ENCODE peak calls at places on chromosomes 4 and X, in eight cellular contexts. Y is stimulated activated CD4-positive, alpha-beta T cell treated with anti-CD3 and anti-CD28 coated beads, Interleukin-1b, Interleukin-23, amount 100 ng/mL, for 24 hours; C is RCC 7860; X is AG08396; G is DMS79 treated with DMSO at 0.1 percent for 48 hours; F is HepG2; L is NCI-H1436; S is breast epithelium. I is an unnamed sample.

GRCh38 chr4:107740950-107741701 is 21.1 kb upstream of the PAPSS1 start:
- DNase-seq in C (no peak), F (no peak), G (no peak), X (no peak), L (no peak), Y (no peak), S (peak), I (no peak)

GRCh38 chr4:37889849-37890500 is 909 bp upstream of the TBC1D1 start:
- DNase-seq in Y (no peak), G (no peak), X (peak), F (no peak), C (no peak), L (no peak), S (no peak), I (no peak)

GRCh38 chr4:74033721-74034120 is 4.8 kb downstream of the CXCL3 start:
- DNase-seq in C (peak), L (no peak), F (no peak), Y (no peak), G (no peak), X (peak), S (no peak), I (no peak)

GRCh38 chr4:79759793-79760192 is 313.2 kb downstream of the ANTXR2 start:
- DNase-seq in X (no peak), G (no peak), C (no peak), F (no peak), S (no peak), Y (no peak), L (no peak), I (no peak)

GRCh38 chr4:121304843-121305348 is 75.9 kb downstream of the QRFPR start:
- DNase-seq in L (no peak), Y (no peak), G (no peak), S (no peak), F (no peak), X (no peak), C (no peak), I (no peak)

GRCh38 chr4:128803783-128804182 is 5.7 kb upstream of the JADE1 start:
- DNase-seq in F (no peak), C (no peak), S (no peak), X (no peak), G (no peak), L (no peak), Y (no peak), I (no peak)

GRCh38 chr4:151055539-151055938 is 40.5 kb upstream of the LRBA start:
- DNase-seq in S (no peak), F (no peak), G (no peak), X (no peak), Y (no peak), C (no peak), L (no peak), I (no peak)

GRCh38 chrX:12421918-12422317 is 283.6 kb downstream of the FRMPD4 start:
- DNase-seq in G (no peak), S (no peak), X (no peak), F (no peak), L (no peak), C (no peak), Y (no peak), I (no peak)

GRCh38 chrX:21943460-21944135 is 3.1 kb downstream of the SMS start:
- DNase-seq in S (no peak), G (no peak), L (no peak), F (no peak), Y (no peak), X (peak), C (peak), I (no peak)

GRCh38 chrX:40866878-40867277 is 131.5 kb upstream of the MED14 start:
- DNase-seq in C (peak), S (no peak), L (no peak), F (no peak), Y (no peak), X (peak), G (no peak), I (no peak)

GRCh38 chr4:105122334-105122733 is 24.3 kb upstream of the TET2 start:
- DNase-seq in S (no peak), Y (no peak), X (no peak), F (no peak), G (no peak), C (peak), L (no peak), I (no peak)

GRCh38 chr4:88583643-88584470 is 8.4 kb upstream of the HERC3 start:
- DNase-seq in L (no peak), C (no peak), Y (no peak), S (no peak), G (no peak), X (no peak), F (no peak), I (no peak)

GRCh38 chr4:98341309-98341708 is 80.1 kb downstream of the RAP1GDS1 start:
- DNase-seq in X (peak), L (no peak), C (peak), G (no peak), S (no peak), F (no peak), Y (no peak), I (no peak)

GRCh38 chr4:26701786-26702227 is 117.9 kb downstream of the TBC1D19 start:
- DNase-seq in G (no peak), S (no peak), Y (no peak), C (no peak), L (no peak), X (peak), F (no peak), I (no peak)

GRCh38 chr4:2388430-2389182 is 29.8 kb downstream of the ZFYVE28 start:
- DNase-seq in Y (no peak), S (no peak), G (no peak), C (no peak), X (peak), L (no peak), F (no peak), I (no peak)

GRCh38 chrX:54427837-54428424 is 12.3 kb upstream of the TSR2 start:
- DNase-seq in G (no peak), C (no peak), S (no peak), X (no peak), Y (no peak), F (no peak), L (no peak), I (no peak)

GRCh38 chrX:67648361-67648760 is 104.5 kb downstream of the AR start:
- DNase-seq in Y (no peak), S (no peak), C (no peak), X (no peak), F (no peak), L (no peak), G (no peak), I (no peak)

GRCh38 chr4:82201303-82201702 is 172.5 kb downstream of the HNRNPD start:
- DNase-seq in G (peak), Y (no peak), C (no peak), X (no peak), F (no peak), L (no peak), S (no peak), I (peak)

GRCh38 chrX:153411255-153411987 is at the start of gene ZFP92:
- DNase-seq in G (no peak), F (no peak), X (peak), L (no peak), C (no peak), S (no peak), Y (no peak), I (peak)

GRCh38 chr4:52750819-52751348 is 341 bp downstream of the ERVMER34-1 start:
- DNase-seq in C (no peak), S (no peak), L (no peak), Y (no peak), F (no peak), G (no peak), X (peak), I (peak)

GRCh38 chr4:153018716-153019115 is 82.6 kb downstream of the FHDC1 start:
- DNase-seq in X (no peak), L (no peak), G (no peak), S (no peak), F (no peak), Y (no peak), C (no peak), I (no peak)

GRCh38 chr4:39994356-39994755 is 16.6 kb upstream of the PDS5A start:
- DNase-seq in G (no peak), Y (no peak), S (no peak), X (no peak), F (no peak), L (no peak), C (no peak), I (no peak)

GRCh38 chr4:41358626-41359025 is 101.9 kb downstream of the UCHL1 start:
- DNase-seq in X (peak), L (peak), G (peak), Y (no peak), S (no peak), C (no peak), F (no peak), I (peak)

GRCh38 chr4:119299221-119300071 is 22.5 kb downstream of the FABP2 start:
- DNase-seq in G (no peak), S (no peak), L (no peak), F (peak), C (peak), X (peak), Y (no peak), I (no peak)

GRCh38 chrX:41452972-41453371 is 5.8 kb downstream of the NYX start:
- DNase-seq in C (no peak), G (no peak), L (no peak), S (no peak), Y (no peak), F (no peak), X (no peak), I (no peak)